ENCODE peak calls at places on chromosome X, in five cellular contexts. N is SK-N-SH; H is A549; V is left lung; K is CD4-positive, alpha-beta memory T cell. G is an unnamed sample.

GRCh38 chrX:69178592-69178991 is 13.3 kb upstream of the PJA1 start:
- DNase-seq in N (no peak), H (no peak), V (no peak), K (no peak), G (no peak)

GRCh38 chrX:22577181-22577580 is 304.5 kb downstream of the CBLL2 start:
- DNase-seq in N (no peak), H (peak; percentile 1), V (no peak), K (no peak), G (no peak)

GRCh38 chrX:13101439-13102139 is 57.2 kb upstream of the FAM9C start:
- DNase-seq in N (no peak), H (peak; percentile 96), V (peak; percentile 77), K (peak; percentile 72), G (no peak)

GRCh38 chrX:130120746-130121504 is 10.6 kb upstream of the ELF4 start:
- DNase-seq in N (peak; percentile 86), H (peak; percentile 73), V (peak; percentile 80), K (peak; percentile 73), G (peak; percentile 73)

GRCh38 chrX:23276475-23276874 is 58.2 kb upstream of the PTCHD1 start:
- DNase-seq in N (no peak), H (no peak), V (no peak), K (no peak), G (no peak)

GRCh38 chrX:151359931-151360871 is 36.8 kb upstream of the VMA21 start:
- DNase-seq in N (peak; percentile 55), H (no peak), V (no peak), K (no peak), G (peak; percentile 54)

GRCh38 chrX:8803326-8803725 is 2.1 kb upstream of the FAM9A start:
- DNase-seq in N (no peak), H (no peak), V (no peak), K (no peak), G (no peak)

GRCh38 chrX:54076903-54077302 is 32.6 kb upstream of the PHF8 start:
- DNase-seq in N (no peak), H (peak; percentile 9), V (no peak), K (no peak), G (no peak)

GRCh38 chrX:126237524-126237923 is 71.4 kb upstream of the DCAF12L2 start:
- DNase-seq in N (no peak), H (no peak), V (no peak), K (no peak), G (no peak)

GRCh38 chrX:9885150-9885549 is 82.0 kb upstream of the CLDN34 start:
- DNase-seq in N (peak; percentile 67), H (peak; percentile 64), V (peak; percentile 66), K (no peak), G (peak; percentile 49)

GRCh38 chrX:3550160-3550765 is 163.2 kb downstream of the PRKX start:
- DNase-seq in N (no peak), H (peak; percentile 81), V (no peak), K (no peak), G (no peak)

GRCh38 chrX:3345281-3346081 is 971 bp downstream of the MXRA5 start:
- DNase-seq in N (peak; percentile 16), H (no peak), V (peak; percentile 44), K (no peak), G (no peak)

GRCh38 chrX:47958943-47959342 is 44.8 kb downstream of the ZNF182 start:
- DNase-seq in N (peak; percentile 36), H (no peak), V (no peak), K (no peak), G (peak; percentile 8)

GRCh38 chrX:16125520-16126149 is 2.3 kb downstream of the GRPR start:
- DNase-seq in N (no peak), H (no peak), V (no peak), K (no peak), G (no peak)

GRCh38 chrX:22249371-22249770 is 23.3 kb upstream of the CBLL2 start:
- DNase-seq in N (no peak), H (no peak), V (no peak), K (no peak), G (no peak)

GRCh38 chrX:111830561-111830960 is 45.4 kb upstream of the TRPC5OS start:
- DNase-seq in N (no peak), H (no peak), V (no peak), K (no peak), G (no peak)

GRCh38 chrX:12791253-12792228 is at the start of gene PRPS2:
- DNase-seq in N (peak; percentile 88), H (peak; percentile 64), V (peak; percentile 80), K (peak; percentile 74), G (peak; percentile 75)

GRCh38 chrX:150161092-150161672 is 201.9 kb upstream of the MAMLD1 start:
- DNase-seq in N (no peak), H (no peak), V (no peak), K (no peak), G (no peak)

GRCh38 chrX:83819304-83819703 is 41.6 kb upstream of the CYLC1 start:
- DNase-seq in N (no peak), H (peak; percentile 16), V (no peak), K (peak; percentile 22), G (peak; percentile 23)

GRCh38 chrX:35617836-35618235 is 180.3 kb upstream of the MAGEB16 start:
- DNase-seq in N (no peak), H (no peak), V (no peak), K (no peak), G (no peak)

GRCh38 chrX:100677616-100678181 is 33.7 kb downstream of the SRPX2 start:
- DNase-seq in N (no peak), H (no peak), V (no peak), K (no peak), G (no peak)

GRCh38 chrX:108737754-108738153 is 1.4 kb upstream of the IRS4 start:
- DNase-seq in N (no peak), H (no peak), V (no peak), K (no peak), G (no peak)

GRCh38 chrX:47172549-47172948 is 21.1 kb upstream of the UBA1 start:
- DNase-seq in N (no peak), H (no peak), V (peak; percentile 12), K (no peak), G (no peak)

GRCh38 chrX:41559662-41560061 is 112.5 kb downstream of the NYX start:
- DNase-seq in N (no peak), H (no peak), V (no peak), K (peak; percentile 39), G (no peak)

DNA sequence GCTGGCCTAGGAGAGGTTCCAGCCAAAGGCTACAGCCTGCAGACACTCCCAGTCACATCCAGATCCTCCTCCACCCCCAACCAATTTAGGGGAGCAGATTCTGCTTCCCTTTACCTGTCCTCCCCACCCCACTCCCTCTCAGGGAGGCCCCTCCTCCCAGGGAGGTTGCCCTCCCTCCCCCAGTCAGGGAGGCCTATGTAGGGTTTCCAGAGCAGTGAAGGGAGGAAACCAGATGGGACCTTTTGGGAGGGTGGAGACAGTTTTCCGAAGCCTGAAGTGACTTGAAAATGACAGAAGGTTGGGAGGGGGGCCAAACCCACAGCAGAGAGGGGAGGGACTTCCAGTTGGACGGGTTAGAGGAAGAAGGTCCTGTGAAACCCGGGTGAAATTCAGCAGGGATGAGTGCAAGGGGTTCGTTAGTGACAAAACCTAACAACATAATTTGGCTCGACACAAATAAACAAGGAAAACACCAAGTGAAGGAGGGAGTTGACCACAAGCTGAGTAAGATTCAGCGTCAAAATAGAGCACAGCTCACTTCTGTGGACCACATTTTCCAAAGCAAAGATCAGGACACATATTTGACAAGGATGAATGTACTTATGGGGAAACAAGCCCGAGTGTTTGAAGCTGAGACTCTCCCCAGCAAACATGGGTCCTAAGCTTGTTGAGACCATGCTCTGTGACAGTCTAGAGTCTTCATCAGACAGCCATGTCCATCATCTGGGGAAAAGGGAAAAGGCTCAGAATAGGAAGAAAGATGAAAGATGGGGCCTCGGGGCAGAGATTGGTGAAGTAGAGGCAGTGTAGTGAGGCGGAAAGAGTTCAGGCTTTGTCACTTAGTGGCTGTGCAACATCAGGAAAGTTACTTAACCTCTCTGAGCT is 46.4 kb downstream of the PRPS1 start:
- DNase-seq in N (no peak), H (no peak), V (peak; percentile 69), K (peak; percentile 86), G (no peak)
- H3K4me1 ChIP-seq in N (no peaks in the 10 kb centered on the region), H (peaks cover 40% of the 10 kb centered on the region), V (peaks cover 51% of the 10 kb centered on the region), K (peaks cover 65% of the 10 kb centered on the region), G (no peaks in the 10 kb centered on the region)

DNA sequence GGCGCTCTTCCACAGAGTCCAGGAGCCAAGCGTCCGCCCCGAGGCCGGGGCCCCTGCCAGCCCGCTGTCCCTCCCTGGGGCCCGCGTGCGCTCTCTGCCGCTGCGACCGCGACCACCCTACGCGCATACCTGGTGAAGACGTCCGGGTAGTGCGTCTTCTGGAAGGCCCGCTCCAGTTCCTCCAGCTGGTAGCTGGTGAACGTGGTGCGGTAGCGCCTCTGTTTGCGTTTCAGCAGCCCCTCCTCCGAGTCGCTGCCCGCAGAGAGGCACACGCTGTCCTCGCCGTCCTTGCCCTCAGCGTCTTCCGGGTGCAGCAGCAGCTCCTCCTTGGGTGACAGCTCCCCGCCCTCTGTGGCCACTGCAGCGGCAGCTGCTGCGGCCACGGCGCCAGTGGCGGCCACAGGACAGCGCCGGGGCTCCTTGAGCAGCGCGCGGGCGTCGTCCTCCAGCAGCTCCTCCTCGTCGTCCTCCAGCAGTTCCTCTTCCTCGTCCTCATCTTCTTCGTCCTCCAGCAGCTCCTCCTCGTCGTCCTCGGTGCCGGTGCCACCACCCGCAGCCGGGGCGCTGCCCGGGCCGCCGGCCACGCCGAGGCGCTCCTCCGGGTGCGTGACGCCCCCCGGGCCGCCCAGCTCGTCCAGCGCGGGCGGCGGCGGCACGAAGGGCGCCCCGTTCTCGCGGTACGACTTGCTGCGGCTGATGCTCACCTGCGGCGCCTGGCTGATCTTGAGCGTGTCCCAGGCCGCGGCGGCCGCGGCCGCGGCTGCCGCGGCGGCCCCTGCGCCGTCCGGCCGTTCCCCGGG is 2.8 kb downstream of the ARX start:
- DNase-seq in N (peak; percentile 48), H (peak; percentile 35), V (no peak), K (no peak), G (no peak)
- H3K4me1 ChIP-seq in N (peaks cover 12% of the 10 kb centered on the region), H (peaks cover 7% of the 10 kb centered on the region), V (peaks cover 14% of the 10 kb centered on the region), K (peaks cover 9% of the 10 kb centered on the region), G (no peaks in the 10 kb centered on the region)

GRCh38 chrX:19885732-19886131 is 1.7 kb downstream of the SH3KBP1 start:
- DNase-seq in N (no peak), H (no peak), V (no peak), K (no peak), G (no peak)
- H3K4me1 ChIP-seq in N (peaks cover 10% of the 10 kb centered on the region), H (peaks cover 39% of the 10 kb centered on the region), V (peaks cover 43% of the 10 kb centered on the region), K (peaks cover 41% of the 10 kb centered on the region), G (no peaks in the 10 kb centered on the region)

GRCh38 chrX:31227250-31227649 is 155.4 kb upstream of the FTHL17 start:
- DNase-seq in N (no peak), H (no peak), V (no peak), K (no peak), G (no peak)
- H3K4me1 ChIP-seq in N (no peaks in the 10 kb centered on the region), H (no peaks in the 10 kb centered on the region), V (no peaks in the 10 kb centered on the region), K (no peaks in the 10 kb centered on the region), G (no peaks in the 10 kb centered on the region)

GRCh38 chrX:39857780-39858179 is 240.0 kb downstream of the BCOR start:
- DNase-seq in N (no peak), H (no peak), V (no peak), K (no peak), G (no peak)
- H3K4me1 ChIP-seq in N (peaks cover 24% of the 10 kb centered on the region), H (peaks cover 30% of the 10 kb centered on the region), V (peaks cover 26% of the 10 kb centered on the region), K (peaks cover 52% of the 10 kb centered on the region), G (peaks cover 16% of the 10 kb centered on the region)

DNA sequence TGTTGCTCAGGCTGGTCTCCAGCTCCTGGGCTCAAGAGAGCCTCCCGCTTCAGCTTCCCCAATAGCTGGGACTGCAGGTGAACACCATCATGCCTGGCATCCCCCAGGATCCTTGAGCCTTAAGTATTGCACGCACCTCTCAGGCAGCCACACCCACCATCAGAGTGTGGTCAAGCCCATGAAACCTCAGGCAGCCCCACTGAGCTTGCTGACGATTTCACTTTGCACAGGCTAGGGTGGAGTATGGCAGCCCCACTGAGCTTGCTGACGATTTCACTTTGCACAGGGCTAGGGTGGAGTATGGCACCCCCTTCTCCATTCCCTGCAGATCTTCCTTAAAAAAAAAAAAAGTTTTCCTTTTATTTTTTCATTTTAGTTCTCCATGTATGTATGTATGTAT is 57.2 kb downstream of the RHOXF2B start:
- DNase-seq in N (no peak), H (no peak), V (no peak), K (no peak), G (no peak)
- H3K4me1 ChIP-seq in N (no peaks in the 10 kb centered on the region), H (peaks cover 7% of the 10 kb centered on the region), V (peaks cover 8% of the 10 kb centered on the region), K (peaks cover 6% of the 10 kb centered on the region), G (no peaks in the 10 kb centered on the region)

GRCh38 chrX:44012484-44013096 is 39.4 kb upstream of the NDP start:
- DNase-seq in N (no peak), H (peak; percentile 77), V (peak; percentile 56), K (peak; percentile 53), G (no peak)
- H3K4me1 ChIP-seq in N (no peaks in the 10 kb centered on the region), H (peaks cover 12% of the 10 kb centered on the region), V (peaks cover 14% of the 10 kb centered on the region), K (peaks cover 10% of the 10 kb centered on the region), G (no peaks in the 10 kb centered on the region)